ENCODE peak calls at places on chromosomes 1 and 21, in four cellular contexts. T is WTC11, X is mesothelial cell of epicardium, P is tibial artery. J is an unnamed sample.

GRCh38 chr1:200240655-200241054 is 169.2 kb downstream of the ZNF281 start:
- DNase-seq in P (no peak), T (no peak), X (no peak), J (no peak)

GRCh38 chr1:59113876-59114457 is 182.9 kb upstream of the FGGY start:
- DNase-seq in T (no peak), P (no peak), X (no peak), J (no peak)

GRCh38 chr1:19605884-19606442 is 38.1 kb upstream of the NBL1 start:
- DNase-seq in X (no peak), T (no peak), P (no peak), J (no peak)

GRCh38 chr1:224615861-224616760 is at the start of gene CNIH3:
- DNase-seq in X (peak), P (no peak), T (peak), J (no peak)

GRCh38 chr1:209484429-209484828 is 99.1 kb upstream of the CAMK1G start:
- DNase-seq in T (no peak), X (no peak), P (no peak), J (no peak)

GRCh38 chr1:32291145-32291707 is 657 bp upstream of the HDAC1 start:
- DNase-seq in X (no peak), T (no peak), P (no peak), J (no peak)

GRCh38 chr1:58779837-58780585 is 3.8 kb downstream of the JUN start:
- DNase-seq in T (no peak), P (no peak), X (no peak), J (no peak)

GRCh38 chr1:209756608-209757445 is 974 bp downstream of the TRAF3IP3 start:
- DNase-seq in P (no peak), T (no peak), X (no peak), J (no peak)

GRCh38 chr1:168932539-168932938 is 174.0 kb upstream of the ATP1B1 start:
- DNase-seq in P (no peak), T (no peak), X (no peak), J (no peak)

GRCh38 chr21:43905726-43906455 is 40.9 kb downstream of the AGPAT3 start:
- DNase-seq in T (no peak), X (no peak), P (peak), J (no peak)

GRCh38 chr21:46022551-46023107 is 41.1 kb downstream of the COL6A1 start:
- DNase-seq in X (no peak), T (no peak), P (no peak), J (no peak)

DNA sequence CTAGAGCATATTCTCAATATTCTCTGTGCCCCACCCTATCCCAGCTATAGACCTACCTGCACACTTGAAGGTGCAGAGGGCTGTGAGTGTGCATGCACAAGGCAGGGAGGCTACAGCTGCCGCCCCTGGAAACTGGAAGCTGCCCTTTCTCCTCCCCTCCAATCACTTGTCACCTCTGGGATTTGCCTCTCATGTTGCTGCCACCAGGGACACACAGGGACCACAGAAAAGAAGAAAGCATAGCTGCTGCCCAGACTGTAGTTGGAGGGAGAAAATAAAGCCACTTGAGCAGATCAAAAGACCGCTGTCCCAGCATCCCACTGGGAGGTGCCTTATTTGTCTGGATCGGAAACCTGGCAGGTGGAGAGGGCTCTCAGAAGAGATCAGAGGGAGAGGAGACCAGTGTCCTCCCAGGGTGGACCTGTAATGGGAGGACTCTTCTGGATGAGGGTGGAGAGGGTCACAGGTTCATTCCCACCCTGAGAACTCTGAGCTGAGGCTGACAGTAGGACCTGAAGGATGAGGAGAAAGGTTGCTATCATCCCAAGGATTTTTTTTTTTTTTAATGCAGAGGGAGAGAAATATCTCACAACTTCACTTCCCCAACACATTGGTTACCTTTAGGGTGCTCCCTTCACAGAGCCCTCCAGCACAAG is 7.6 kb upstream of the INPP5B start:
- DNase-seq in T (no peak), X (no peak), P (peak), J (no peak)
- TF ChIP-seq CTCF in T (no peak), X (no peak), P (no peak), J (no peak)

GRCh38 chr1:238119060-238119459 is 228.3 kb upstream of the ZP4 start:
- DNase-seq in T (no peak), P (no peak), X (no peak), J (no peak)
- TF ChIP-seq CTCF in T (no peak), P (no peak), X (no peak), J (no peak)

DNA sequence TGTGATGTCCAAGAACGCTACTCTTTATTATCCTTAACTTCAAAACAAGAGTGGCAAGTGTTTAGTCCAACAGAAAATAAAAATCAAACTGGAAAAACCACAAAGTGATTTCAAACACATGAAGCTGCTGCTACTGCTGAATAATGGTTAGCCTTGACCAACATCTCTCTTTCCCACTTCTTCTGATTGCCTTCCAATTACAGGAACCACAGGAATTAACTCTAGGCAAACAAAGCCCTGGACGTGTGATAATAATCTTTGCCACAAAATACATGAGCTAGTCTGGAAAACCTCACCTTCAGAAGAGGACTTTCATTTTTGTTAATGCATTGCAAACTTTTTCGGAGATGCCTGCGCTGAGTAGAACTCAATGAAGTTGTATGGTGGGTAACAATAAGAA is 48.6 kb upstream of the COL11A1 start:
- DNase-seq in P (no peak), X (no peak), T (no peak), J (no peak)
- TF ChIP-seq CTCF in P (no peak), X (no peak), T (no peak), J (no peak)

GRCh38 chr1:9792156-9793042 is 31.4 kb downstream of the CLSTN1 start:
- DNase-seq in T (peak), X (no peak), P (no peak), J (no peak)
- TF ChIP-seq CTCF in T (no peak), X (no peak), P (no peak), J (no peak)

DNA sequence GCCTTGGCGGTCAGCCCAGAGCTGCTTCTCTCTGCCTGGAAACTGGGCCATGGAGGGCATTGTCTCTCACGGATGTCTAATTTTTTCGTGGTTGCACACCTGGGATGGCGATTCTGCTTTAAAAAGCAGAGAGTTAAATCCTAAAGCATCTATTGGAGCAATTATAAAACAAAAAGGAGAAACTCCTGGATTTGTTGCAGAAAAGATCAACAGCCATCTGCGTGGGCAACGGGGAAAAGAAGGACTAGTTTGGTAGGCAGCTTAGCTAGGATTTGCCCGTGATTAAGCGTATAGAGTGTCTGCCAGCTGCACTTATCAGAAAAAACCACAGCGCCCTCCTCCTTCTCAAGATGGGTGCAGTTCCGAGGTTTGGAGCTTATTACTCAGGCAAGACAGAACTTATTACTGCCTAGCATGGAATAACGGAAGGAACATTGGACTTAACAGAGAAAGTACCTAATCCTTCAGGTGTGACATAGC is 524 bp upstream of the SLC25A24 start:
- DNase-seq in X (no peak), P (peak), T (no peak), J (no peak)
- TF ChIP-seq CTCF in X (no peak), P (peak), T (no peak), J (peak)